ENCODE peak calls at places on chromosomes 3 and 15, in four cellular contexts. H is SK-N-SH, T is K562, U is HCT116. J is an unnamed sample.
A peak's percentile ranks its signal among the peaks of the same experiment; 100 is the strongest.

GRCh38 chr15:59838900-59839299 is 149.8 kb upstream of the BNIP2 start:
- DNase-seq in U (no peak), H (no peak), T (no peak), J (no peak)

GRCh38 chr15:39710681-39711080 is 72.0 kb downstream of the FSIP1 start:
- DNase-seq in T (no peak), H (no peak), U (no peak), J (no peak)

GRCh38 chr3:31775383-31775782 is 205.7 kb downstream of the OSBPL10 start:
- DNase-seq in T (no peak), H (no peak), U (no peak), J (no peak)

GRCh38 chr15:78906310-78906608 is 33.6 kb downstream of the MORF4L1 start:
- DNase-seq in T (no peak), H (no peak), U (no peak), J (no peak)

GRCh38 chr3:188421151-188421821 is 267.3 kb downstream of the LPP start:
- DNase-seq in H (no peak), T (no peak), U (no peak), J (no peak)

GRCh38 chr15:66701422-66702034 is 508 bp upstream of the SMAD6 start:
- DNase-seq in H (peak; percentile 77), U (peak; percentile 27), T (no peak), J (no peak)

GRCh38 chr3:29805757-29806156 is 524.9 kb downstream of the RBMS3 start:
- DNase-seq in T (no peak), U (no peak), H (no peak), J (no peak)

GRCh38 chr3:16529264-16529663 is 15.8 kb upstream of the RFTN1 start:
- DNase-seq in U (no peak), H (no peak), T (no peak), J (no peak)

GRCh38 chr3:70000563-70001081 is 1.1 kb downstream of the SAMMSON start:
- DNase-seq in T (peak; percentile 21), U (no peak), H (no peak), J (no peak)

GRCh38 chr3:53486961-53487654 is 7.3 kb upstream of the CACNA1D start:
- DNase-seq in H (no peak), U (no peak), T (no peak), J (no peak)

GRCh38 chr3:111667621-111668239 is 72.6 kb upstream of the ZBED2 start:
- DNase-seq in H (no peak), U (no peak), T (no peak), J (peak; percentile 93)

DNA sequence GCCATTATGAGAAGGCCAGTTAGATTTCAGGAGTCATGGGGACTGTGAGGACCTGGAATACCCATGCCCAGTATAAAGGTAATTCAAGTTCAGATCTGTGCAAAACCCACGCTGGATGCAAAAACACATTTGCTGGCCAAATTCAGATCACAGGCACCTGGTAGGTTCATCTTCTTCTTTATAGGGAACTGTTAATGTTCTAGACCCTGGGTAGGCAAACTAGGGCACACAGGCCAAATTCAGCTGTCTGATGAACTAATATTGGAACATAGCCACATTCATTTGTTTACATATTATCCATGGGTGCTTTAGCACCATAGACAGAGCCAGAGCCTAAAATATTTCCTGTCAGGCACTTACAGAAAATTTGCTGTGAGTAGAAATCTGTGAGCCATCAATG is 241.4 kb downstream of the PTPRG start:
- DNase-seq in U (no peak), T (no peak), H (no peak), J (no peak)
- TF ChIP-seq REST in U (no peak), T (no peak), H (peak; percentile 75), J (no peak)

DNA sequence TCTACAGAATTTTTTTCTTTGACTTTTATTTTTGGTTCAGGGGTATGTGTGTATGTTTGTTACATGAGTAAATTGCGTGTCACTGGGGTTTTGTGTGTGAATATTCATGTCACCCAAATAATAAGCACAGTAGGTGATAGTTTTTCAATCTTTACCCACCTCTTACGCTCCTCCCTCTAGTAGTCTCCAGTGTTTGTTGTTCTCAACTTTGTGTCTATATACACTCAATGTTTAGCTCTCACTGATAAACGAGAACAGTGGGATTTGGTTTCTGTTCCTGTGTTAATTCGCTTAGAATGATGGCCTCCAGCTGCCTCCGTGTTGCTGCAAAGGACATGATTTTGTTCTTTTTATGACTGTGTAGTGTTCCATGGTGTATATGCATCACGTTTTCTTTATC is 54.4 kb downstream of the MEF2A start:
- DNase-seq in U (no peak), H (no peak), T (no peak), J (no peak)
- TF ChIP-seq REST in U (no peak), H (no peak), T (no peak), J (no peak)

GRCh38 chr3:123089611-123090301 is 22.9 kb downstream of the PDIA5 start:
- DNase-seq in T (no peak), U (no peak), H (no peak), J (no peak)
- TF ChIP-seq REST in T (no peak), U (no peak), H (no peak), J (no peak)

DNA sequence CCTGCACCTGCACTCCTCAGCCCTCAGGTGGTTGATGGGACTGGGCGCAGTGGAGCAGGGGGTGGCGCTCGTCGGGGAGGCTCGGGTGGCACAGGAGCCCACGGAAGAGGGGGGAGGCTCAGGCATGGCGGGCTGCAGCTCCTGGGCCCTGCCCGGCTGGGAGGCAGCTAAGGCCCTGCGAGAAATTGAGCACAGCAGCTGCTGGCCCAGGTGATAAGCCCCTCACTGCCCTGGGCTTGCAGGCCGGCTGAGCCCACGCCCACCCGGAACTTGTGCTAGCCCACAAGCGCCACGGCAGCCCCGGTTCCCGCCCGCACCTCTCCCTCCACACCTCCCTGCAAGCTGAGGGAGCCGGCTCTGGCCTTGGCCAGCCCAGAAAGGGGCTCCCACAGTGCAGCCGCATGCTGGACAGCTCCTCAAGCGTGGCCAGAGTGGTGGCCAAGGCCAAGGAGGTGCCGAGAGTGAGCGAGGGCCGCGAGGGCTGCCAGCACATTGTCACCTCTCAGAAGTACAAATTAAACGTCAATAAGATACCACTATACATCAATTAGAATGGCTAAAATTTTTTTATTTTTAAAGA is 5.1 kb upstream of the VHL start:
- DNase-seq in T (no peak), U (no peak), H (no peak), J (no peak)
- TF ChIP-seq REST in T (no peak), U (no peak), H (peak; percentile 44), J (no peak)

GRCh38 chr3:144031938-144032337 is 60.3 kb downstream of the DIPK2A start:
- DNase-seq in H (no peak), U (no peak), T (no peak), J (no peak)
- TF ChIP-seq REST in H (no peak), U (no peak), T (no peak), J (no peak)

GRCh38 chr3:9793161-9793781 is 389 bp downstream of the ARPC4 start:
- DNase-seq in H (peak; percentile 35), U (no peak), T (peak; percentile 93), J (peak; percentile 94)
- TF ChIP-seq REST in H (no peak), U (no peak), T (no peak), J (no peak)

DNA sequence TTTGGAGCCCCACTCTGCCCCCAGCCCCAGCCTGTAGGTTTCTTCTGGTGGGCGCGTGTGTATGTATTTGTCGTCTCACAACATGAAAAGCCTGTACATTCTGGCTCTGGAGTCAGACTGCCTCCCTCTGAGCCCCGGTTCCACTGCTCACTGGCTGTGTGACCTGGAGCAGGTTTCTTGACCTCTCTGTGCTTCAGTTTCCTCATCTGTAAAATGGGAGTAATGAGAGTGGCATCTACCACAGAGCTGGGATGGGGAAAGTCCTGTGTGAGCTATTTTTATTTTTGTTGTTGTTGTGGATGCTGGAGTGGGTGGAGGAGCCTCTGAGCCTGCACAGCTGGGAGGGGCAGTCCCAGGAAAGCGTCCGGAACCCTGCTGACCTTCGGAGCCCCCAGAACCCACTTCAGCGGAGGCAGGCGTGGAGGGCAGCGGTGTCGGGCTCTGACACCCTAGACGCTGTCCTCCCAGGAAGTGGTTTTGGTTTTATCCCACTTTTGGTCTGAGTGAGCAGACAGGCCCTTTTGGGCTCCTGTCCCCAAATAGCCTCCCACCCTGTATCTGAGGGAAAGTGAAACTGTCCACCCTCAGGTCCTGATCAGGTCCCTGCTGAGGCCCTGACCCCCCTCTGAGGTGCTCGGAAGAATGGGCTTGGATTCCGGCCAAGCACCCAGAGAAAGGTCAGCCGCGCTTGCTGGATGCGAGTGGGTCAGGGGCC is 103.5 kb downstream of the CHSY1 start:
- DNase-seq in U (no peak), T (no peak), H (no peak), J (no peak)
- TF ChIP-seq REST in U (no peak), T (no peak), H (no peak), J (no peak)

GRCh38 chr3:87792532-87793321 is 266.1 kb downstream of the CGGBP1 start:
- DNase-seq in H (peak; percentile 19), T (peak; percentile 57), U (no peak), J (no peak)
- TF ChIP-seq REST in H (no peak), T (no peak), U (no peak), J (no peak)

GRCh38 chr3:130961458-130961857 is 65.2 kb downstream of the ASTE1 start:
- DNase-seq in U (no peak), H (no peak), T (no peak), J (no peak)

GRCh38 chr3:130960139-130960779 is 66.4 kb downstream of the ASTE1 start:
- DNase-seq in T (no peak), U (no peak), H (no peak), J (no peak)

GRCh38 chr3:130956721-130957120 is 62.8 kb downstream of the ATP2C1 start:
- DNase-seq in T (no peak), U (no peak), H (no peak), J (no peak)

GRCh38 chr3:130955481-130955880 is 61.6 kb downstream of the ATP2C1 start:
- DNase-seq in U (no peak), H (no peak), T (no peak), J (no peak)

GRCh38 chr3:130956281-130956680 is 62.4 kb downstream of the ATP2C1 start:
- DNase-seq in T (no peak), U (no peak), H (no peak), J (no peak)
- TF ChIP-seq REST in T (no peak), U (no peak), H (no peak), J (no peak)

GRCh38 chr3:185657211-185657610 is 71.1 kb downstream of the SENP2 start:
- DNase-seq in U (no peak), H (no peak), T (no peak), J (no peak)

GRCh38 chr3:185654758-185655145 is 68.7 kb downstream of the SENP2 start:
- DNase-seq in H (no peak), T (no peak), U (no peak), J (no peak)

GRCh38 chr3:185655426-185656320 is 69.6 kb downstream of the SENP2 start:
- DNase-seq in T (no peak), U (no peak), H (no peak), J (no peak)

GRCh38 chr3:185657691-185658503 is 71.8 kb downstream of the SENP2 start:
- DNase-seq in T (no peak), U (no peak), H (no peak), J (no peak)

GRCh38 chr3:185656321-185656840 is 70.3 kb downstream of the SENP2 start:
- DNase-seq in U (no peak), T (no peak), H (no peak), J (no peak)
- TF ChIP-seq REST in U (no peak), T (no peak), H (peak; percentile 19), J (no peak)